ENCODE peak calls at places on chromosomes 1 and 21, in seven cellular contexts. One of them, this sample, is unnamed.

GRCh38 chr1:152623203-152623844 is 421 bp upstream of the LCE3A start:
- DNase-seq in substantia nigra: no peak
- DNase-seq in AG04450: no peak
- DNase-seq in right lobe of liver: no peak
- DNase-seq in RWPE1: no peak
- DNase-seq in A549: no peak
- DNase-seq in uterus: no peak
- DNase-seq in this sample: no peak

GRCh38 chr1:236421022-236421421 is 26.9 kb downstream of the EDARADD start:
- DNase-seq in substantia nigra: no peak
- DNase-seq in AG04450: no peak
- DNase-seq in right lobe of liver: no peak
- DNase-seq in RWPE1: peak; percentile 53
- DNase-seq in A549: peak; percentile 65
- DNase-seq in uterus: no peak
- DNase-seq in this sample: peak; percentile 20

GRCh38 chr1:157496121-157496526 is 56.2 kb downstream of the FCRL5 start:
- DNase-seq in substantia nigra: no peak
- DNase-seq in AG04450: no peak
- DNase-seq in right lobe of liver: no peak
- DNase-seq in RWPE1: peak; percentile 41
- DNase-seq in A549: no peak
- DNase-seq in uterus: no peak
- DNase-seq in this sample: no peak

GRCh38 chr1:113809651-113810602 is 2.3 kb downstream of the RSBN1 start:
- DNase-seq in substantia nigra: no peak
- DNase-seq in AG04450: no peak
- DNase-seq in right lobe of liver: no peak
- DNase-seq in RWPE1: no peak
- DNase-seq in A549: no peak
- DNase-seq in uterus: no peak
- DNase-seq in this sample: no peak

GRCh38 chr1:242468749-242469148 is 55.7 kb downstream of the PLD5 start:
- DNase-seq in substantia nigra: no peak
- DNase-seq in AG04450: no peak
- DNase-seq in right lobe of liver: no peak
- DNase-seq in RWPE1: no peak
- DNase-seq in A549: peak; percentile 9
- DNase-seq in uterus: no peak
- DNase-seq in this sample: no peak

GRCh38 chr1:62493656-62494055 is 56.8 kb downstream of the USP1 start:
- DNase-seq in substantia nigra: no peak
- DNase-seq in AG04450: no peak
- DNase-seq in right lobe of liver: no peak
- DNase-seq in RWPE1: peak; percentile 28
- DNase-seq in A549: no peak
- DNase-seq in uterus: no peak
- DNase-seq in this sample: no peak

GRCh38 chr1:200739499-200740290 is 1.0 kb downstream of the CAMSAP2 start:
- DNase-seq in substantia nigra: no peak
- DNase-seq in AG04450: no peak
- DNase-seq in right lobe of liver: peak; percentile 57
- DNase-seq in RWPE1: peak; percentile 47
- DNase-seq in A549: peak; percentile 33
- DNase-seq in uterus: peak; percentile 50
- DNase-seq in this sample: no peak

GRCh38 chr1:78009276-78009675 is 4.5 kb downstream of the DNAJB4 start:
- DNase-seq in substantia nigra: no peak
- DNase-seq in AG04450: no peak
- DNase-seq in right lobe of liver: no peak
- DNase-seq in RWPE1: no peak
- DNase-seq in A549: no peak
- DNase-seq in uterus: no peak
- DNase-seq in this sample: no peak

GRCh38 chr1:226640288-226640687 is 91.7 kb downstream of the STUM start:
- DNase-seq in substantia nigra: no peak
- DNase-seq in AG04450: no peak
- DNase-seq in right lobe of liver: no peak
- DNase-seq in RWPE1: no peak
- DNase-seq in A549: no peak
- DNase-seq in uterus: peak; percentile 49
- DNase-seq in this sample: no peak

GRCh38 chr1:64864018-64864945 is 102.1 kb downstream of the JAK1 start:
- DNase-seq in substantia nigra: no peak
- DNase-seq in AG04450: no peak
- DNase-seq in right lobe of liver: peak; percentile 81
- DNase-seq in RWPE1: no peak
- DNase-seq in A549: no peak
- DNase-seq in uterus: peak; percentile 46
- DNase-seq in this sample: peak; percentile 34

GRCh38 chr1:37994886-37995566 is 5.2 kb upstream of the SF3A3 start:
- DNase-seq in substantia nigra: no peak
- DNase-seq in AG04450: no peak
- DNase-seq in right lobe of liver: no peak
- DNase-seq in RWPE1: no peak
- DNase-seq in A549: no peak
- DNase-seq in uterus: no peak
- DNase-seq in this sample: no peak

GRCh38 chr1:184408580-184408979 is 21.8 kb downstream of the C1orf21 start:
- DNase-seq in substantia nigra: no peak
- DNase-seq in AG04450: no peak
- DNase-seq in right lobe of liver: no peak
- DNase-seq in RWPE1: no peak
- DNase-seq in A549: no peak
- DNase-seq in uterus: no peak
- DNase-seq in this sample: no peak

GRCh38 chr21:19864456-19864855 is 1133.8 kb upstream of the NCAM2 start:
- DNase-seq in substantia nigra: no peak
- DNase-seq in AG04450: no peak
- DNase-seq in right lobe of liver: no peak
- DNase-seq in RWPE1: no peak
- DNase-seq in A549: no peak
- DNase-seq in uterus: no peak
- DNase-seq in this sample: no peak

GRCh38 chr1:196611873-196612272 is 3.6 kb upstream of the KCNT2 start:
- DNase-seq in substantia nigra: no peak
- DNase-seq in AG04450: no peak
- DNase-seq in right lobe of liver: no peak
- DNase-seq in RWPE1: no peak
- DNase-seq in A549: no peak
- DNase-seq in uterus: no peak
- DNase-seq in this sample: no peak

GRCh38 chr1:244970236-244970652 is 105.9 kb upstream of the HNRNPU start:
- DNase-seq in substantia nigra: no peak
- DNase-seq in AG04450: peak; percentile 20
- DNase-seq in right lobe of liver: no peak
- DNase-seq in RWPE1: peak; percentile 36
- DNase-seq in A549: no peak
- DNase-seq in uterus: no peak
- DNase-seq in this sample: no peak

GRCh38 chr1:182601416-182601786 is 2.8 kb downstream of the RGS16 start:
- DNase-seq in substantia nigra: no peak
- DNase-seq in AG04450: peak; percentile 62
- DNase-seq in right lobe of liver: peak; percentile 60
- DNase-seq in RWPE1: peak; percentile 64
- DNase-seq in A549: peak; percentile 71
- DNase-seq in uterus: peak; percentile 75
- DNase-seq in this sample: no peak

GRCh38 chr1:156247460-156248322 is at the start of gene PAQR6:
- DNase-seq in substantia nigra: peak; percentile 87
- DNase-seq in AG04450: no peak
- DNase-seq in right lobe of liver: no peak
- DNase-seq in RWPE1: no peak
- DNase-seq in A549: no peak
- DNase-seq in uterus: no peak
- DNase-seq in this sample: no peak

GRCh38 chr1:68827261-68827660 is 330.4 kb upstream of the DEPDC1 start:
- DNase-seq in substantia nigra: no peak
- DNase-seq in AG04450: no peak
- DNase-seq in right lobe of liver: no peak
- DNase-seq in RWPE1: no peak
- DNase-seq in A549: no peak
- DNase-seq in uterus: no peak
- DNase-seq in this sample: no peak

GRCh38 chr1:59107516-59107915 is 189.4 kb upstream of the FGGY start:
- DNase-seq in substantia nigra: peak; percentile 7
- DNase-seq in AG04450: no peak
- DNase-seq in right lobe of liver: no peak
- DNase-seq in RWPE1: peak; percentile 78
- DNase-seq in A549: no peak
- DNase-seq in uterus: peak; percentile 34
- DNase-seq in this sample: peak; percentile 60

GRCh38 chr1:167223144-167224103 is 2.7 kb downstream of the POU2F1 start:
- DNase-seq in substantia nigra: no peak
- DNase-seq in AG04450: no peak
- DNase-seq in right lobe of liver: no peak
- DNase-seq in RWPE1: no peak
- DNase-seq in A549: no peak
- DNase-seq in uterus: peak; percentile 21
- DNase-seq in this sample: no peak

GRCh38 chr1:32247983-32248889 is 1.2 kb downstream of the FAM167B start:
- DNase-seq in substantia nigra: no peak
- DNase-seq in AG04450: peak; percentile 27
- DNase-seq in right lobe of liver: peak; percentile 87
- DNase-seq in RWPE1: peak; percentile 67
- DNase-seq in A549: peak; percentile 72
- DNase-seq in uterus: peak; percentile 84
- DNase-seq in this sample: peak; percentile 22

GRCh38 chr1:110060034-110060661 is 10.3 kb downstream of the ALX3 start:
- DNase-seq in substantia nigra: no peak
- DNase-seq in AG04450: no peak
- DNase-seq in right lobe of liver: no peak
- DNase-seq in RWPE1: peak; percentile 28
- DNase-seq in A549: peak; percentile 29
- DNase-seq in uterus: peak; percentile 26
- DNase-seq in this sample: no peak

GRCh38 chr1:1082239-1083180 is 8.4 kb upstream of the RNF223 start:
- DNase-seq in substantia nigra: no peak
- DNase-seq in AG04450: no peak
- DNase-seq in right lobe of liver: peak; percentile 20
- DNase-seq in RWPE1: no peak
- DNase-seq in A549: no peak
- DNase-seq in uterus: no peak
- DNase-seq in this sample: no peak

GRCh38 chr1:31224102-31224501 is 15.6 kb downstream of the NKAIN1 start:
- DNase-seq in substantia nigra: no peak
- DNase-seq in AG04450: no peak
- DNase-seq in right lobe of liver: no peak
- DNase-seq in RWPE1: no peak
- DNase-seq in A549: no peak
- DNase-seq in uterus: no peak
- DNase-seq in this sample: no peak

GRCh38 chr1:89512996-89513395 is 11.6 kb upstream of the LRRC8B start:
- DNase-seq in substantia nigra: no peak
- DNase-seq in AG04450: no peak
- DNase-seq in right lobe of liver: no peak
- DNase-seq in RWPE1: no peak
- DNase-seq in A549: no peak
- DNase-seq in uterus: no peak
- DNase-seq in this sample: no peak

GRCh38 chr1:44553127-44553758 is 121.0 kb downstream of the TMEM53 start:
- DNase-seq in substantia nigra: no peak
- DNase-seq in AG04450: no peak
- DNase-seq in right lobe of liver: no peak
- DNase-seq in RWPE1: no peak
- DNase-seq in A549: no peak
- DNase-seq in uterus: no peak
- DNase-seq in this sample: no peak
- H3K27ac ChIP-seq in substantia nigra: peak overlapping the region; percentile 87
- H3K27ac ChIP-seq in AG04450: no peak overlapping the region
- H3K27ac ChIP-seq in right lobe of liver: no peak overlapping the region
- H3K27ac ChIP-seq in RWPE1: no peak overlapping the region
- H3K27ac ChIP-seq in A549: peak overlapping the region; percentile 50
- H3K27ac ChIP-seq in uterus: no peak overlapping the region
- H3K27ac ChIP-seq in this sample: peak overlapping the region; percentile 78

DNA sequence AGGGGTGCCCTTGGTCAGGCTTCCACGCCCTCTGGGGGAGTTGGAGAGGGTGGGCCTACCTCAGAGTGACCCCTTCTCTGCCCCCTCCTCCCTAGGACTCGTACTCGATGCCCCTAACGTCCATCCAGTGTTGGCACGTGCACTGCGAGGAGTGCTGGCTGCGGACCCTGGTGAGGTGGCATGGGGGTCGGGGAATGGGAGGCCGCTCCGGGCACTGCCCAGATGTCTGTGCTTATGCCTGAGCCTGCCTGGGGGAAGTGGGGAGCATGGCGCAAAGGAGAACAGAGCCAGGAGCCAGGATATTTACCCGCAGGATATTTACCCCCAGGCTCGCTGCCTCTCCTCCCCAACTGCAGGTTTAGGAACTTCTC is 24.5 kb downstream of the TMEM53 start:
- DNase-seq in substantia nigra: no peak
- DNase-seq in AG04450: no peak
- DNase-seq in right lobe of liver: no peak
- DNase-seq in RWPE1: no peak
- DNase-seq in A549: no peak
- DNase-seq in uterus: no peak
- DNase-seq in this sample: no peak
- H3K27ac ChIP-seq in substantia nigra: peak overlapping the region; percentile 70
- H3K27ac ChIP-seq in AG04450: no peak overlapping the region
- H3K27ac ChIP-seq in right lobe of liver: no peak overlapping the region
- H3K27ac ChIP-seq in RWPE1: peak overlapping the region; percentile 58
- H3K27ac ChIP-seq in A549: no peak overlapping the region
- H3K27ac ChIP-seq in uterus: no peak overlapping the region
- H3K27ac ChIP-seq in this sample: no peak overlapping the region

GRCh38 chr1:192453360-192454045 is 122.1 kb upstream of the RGS1 start:
- DNase-seq in substantia nigra: no peak
- DNase-seq in AG04450: no peak
- DNase-seq in right lobe of liver: no peak
- DNase-seq in RWPE1: no peak
- DNase-seq in A549: no peak
- DNase-seq in uterus: no peak
- DNase-seq in this sample: no peak
- H3K27ac ChIP-seq in substantia nigra: no peak overlapping the region
- H3K27ac ChIP-seq in AG04450: no peak overlapping the region
- H3K27ac ChIP-seq in right lobe of liver: no peak overlapping the region
- H3K27ac ChIP-seq in RWPE1: no peak overlapping the region
- H3K27ac ChIP-seq in A549: no peak overlapping the region
- H3K27ac ChIP-seq in uterus: no peak overlapping the region
- H3K27ac ChIP-seq in this sample: no peak overlapping the region

GRCh38 chr1:231387770-231388669 is 34.1 kb downstream of the EGLN1 start:
- DNase-seq in substantia nigra: no peak
- DNase-seq in AG04450: no peak
- DNase-seq in right lobe of liver: no peak
- DNase-seq in RWPE1: peak; percentile 56
- DNase-seq in A549: no peak
- DNase-seq in uterus: no peak
- DNase-seq in this sample: no peak
- H3K27ac ChIP-seq in substantia nigra: no peak overlapping the region
- H3K27ac ChIP-seq in AG04450: no peak overlapping the region
- H3K27ac ChIP-seq in right lobe of liver: no peak overlapping the region
- H3K27ac ChIP-seq in RWPE1: peak overlapping the region; percentile 79
- H3K27ac ChIP-seq in A549: peak overlapping the region; percentile 8
- H3K27ac ChIP-seq in uterus: no peak overlapping the region
- H3K27ac ChIP-seq in this sample: peak overlapping the region; percentile 40

This sample was measured in epithelial cell of prostate.